ENCODE peak calls at places on chromosomes 4 and X, in eight cellular contexts. W is K562, H is IMR-90, R is A549, N is GM12878, L is H1, T is SK-N-SH, V is HepG2. M is an unnamed sample.

GRCh38 chr4:38442073-38442788 is 221.8 kb upstream of the KLF3 start:
- DNase-seq in W (no peak), H (no peak), R (no peak), N (no peak), L (no peak), T (no peak), V (no peak), M (no peak)

GRCh38 chr4:8393593-8394038 is 46.9 kb downstream of the ACOX3 start:
- DNase-seq in W (no peak), H (peak; percentile 97), R (peak; percentile 56), N (no peak), L (no peak), T (peak; percentile 89), V (no peak), M (no peak)

GRCh38 chr4:74654230-74654681 is 140.1 kb downstream of the BTC start:
- DNase-seq in W (no peak), H (peak; percentile 43), R (peak; percentile 99), N (peak; percentile 21), L (no peak), T (no peak), V (peak; percentile 97), M (peak; percentile 96)

GRCh38 chr4:109232666-109233065 is 69.8 kb downstream of the COL25A1 start:
- DNase-seq in W (no peak), H (no peak), R (no peak), N (no peak), L (no peak), T (no peak), V (no peak), M (no peak)

GRCh38 chr4:41363384-41363981 is 106.8 kb downstream of the UCHL1 start:
- DNase-seq in W (no peak), H (no peak), R (peak; percentile 39), N (no peak), L (no peak), T (no peak), V (no peak), M (no peak)

GRCh38 chrX:104988038-104988437 is 232.5 kb downstream of the TEX13A start:
- DNase-seq in W (no peak), H (no peak), R (no peak), N (no peak), L (no peak), T (no peak), V (no peak), M (no peak)

GRCh38 chr4:136121431-136121830 is 1410.9 kb downstream of the PCDH18 start:
- DNase-seq in W (no peak), H (no peak), R (peak; percentile 5), N (no peak), L (no peak), T (no peak), V (no peak), M (no peak)

GRCh38 chr4:185464887-185465286 is 6.6 kb downstream of the CCDC110 start:
- DNase-seq in W (no peak), H (peak; percentile 72), R (no peak), N (no peak), L (no peak), T (no peak), V (no peak), M (no peak)

GRCh38 chr4:55444822-55445221 is 49.1 kb downstream of the TMEM165 start:
- DNase-seq in W (peak; percentile 15), H (peak; percentile 51), R (peak; percentile 43), N (no peak), L (no peak), T (no peak), V (peak; percentile 7), M (peak; percentile 13)

GRCh38 chrX:151703487-151703886 is 8.2 kb downstream of the PRRG3 start:
- DNase-seq in W (no peak), H (no peak), R (no peak), N (no peak), L (no peak), T (no peak), V (no peak), M (no peak)

GRCh38 chr4:37244583-37245390 is at the start of gene NWD2:
- DNase-seq in W (no peak), H (no peak), R (no peak), N (no peak), L (no peak), T (peak; percentile 38), V (no peak), M (no peak)

GRCh38 chr4:153296424-153296823 is 48.1 kb upstream of the MND1 start:
- DNase-seq in W (no peak), H (peak; percentile 84), R (no peak), N (no peak), L (no peak), T (no peak), V (no peak), M (no peak)

GRCh38 chr4:185392156-185392555 is 3.6 kb downstream of the LRP2BP start:
- DNase-seq in W (no peak), H (no peak), R (no peak), N (no peak), L (no peak), T (no peak), V (no peak), M (no peak)

GRCh38 chr4:118869808-118870342 is 18.8 kb upstream of the SYNPO2 start:
- DNase-seq in W (no peak), H (peak; percentile 63), R (no peak), N (no peak), L (no peak), T (no peak), V (no peak), M (no peak)

GRCh38 chrX:110284159-110284558 is 33.7 kb downstream of the AMMECR1 start:
- DNase-seq in W (no peak), H (peak; percentile 88), R (peak; percentile 58), N (no peak), L (no peak), T (no peak), V (no peak), M (no peak)

DNA sequence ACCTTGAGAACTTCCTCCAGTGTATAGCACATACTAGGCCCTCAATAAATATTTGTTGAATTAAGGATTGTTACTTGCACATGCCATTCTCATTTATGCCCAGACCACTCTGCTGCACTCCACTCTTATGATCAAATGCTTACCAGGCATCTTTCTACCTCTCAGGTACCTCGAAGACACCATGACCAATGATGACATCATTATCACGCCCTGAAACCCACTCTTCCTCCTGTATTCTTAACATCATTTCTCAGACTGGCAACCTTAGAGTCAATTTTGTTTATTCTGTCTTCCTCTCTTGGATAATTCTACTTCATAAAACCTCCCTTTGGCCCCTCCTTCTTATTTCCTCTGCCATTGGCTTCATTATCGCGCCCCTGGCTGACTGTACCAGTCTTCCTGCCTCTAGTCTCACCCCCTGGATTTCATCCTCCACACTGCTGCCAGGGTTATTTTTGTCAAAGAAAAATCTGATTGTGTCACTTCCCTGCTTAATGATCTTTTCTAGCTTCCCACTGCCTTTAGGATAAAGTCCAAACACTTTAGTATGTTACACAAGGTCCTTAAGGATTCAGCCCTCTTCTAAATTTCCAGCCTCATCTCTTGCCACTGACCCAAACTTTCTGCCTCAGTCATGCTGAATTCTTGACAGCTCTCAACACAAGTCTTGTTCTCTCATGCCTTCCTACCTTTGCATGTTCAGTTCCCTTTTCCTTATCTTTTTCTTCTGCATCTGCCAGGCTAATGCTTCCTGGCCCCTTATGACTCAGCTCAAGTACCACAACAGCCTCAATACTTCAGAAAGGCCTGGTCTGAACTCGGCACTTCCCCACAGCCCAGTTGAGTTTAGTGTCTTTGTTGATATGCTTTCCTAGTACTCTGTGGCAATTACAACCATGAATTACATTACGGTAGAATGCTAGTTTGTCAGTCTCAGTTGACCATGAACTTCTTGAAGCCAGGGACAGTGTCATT is 45.8 kb downstream of the HDAC8 start:
- DNase-seq in W (peak; percentile 27), H (peak; percentile 21), R (no peak), N (no peak), L (no peak), T (no peak), V (no peak), M (no peak)
- TF ChIP-seq RAD21 in W (peak; percentile 9), H (no peak), R (no peak), N (no peak), L (no peak), T (no peak), V (no peak), M (no peak)

GRCh38 chrX:30065226-30065625 is 150.1 kb upstream of the MAGEB2 start:
- DNase-seq in W (no peak), H (peak; percentile 52), R (no peak), N (no peak), L (no peak), T (no peak), V (no peak), M (no peak)

GRCh38 chrX:30060718-30061117 is 154.6 kb upstream of the MAGEB2 start:
- DNase-seq in W (no peak), H (peak; percentile 21), R (peak; percentile 22), N (no peak), L (no peak), T (peak; percentile 3), V (no peak), M (peak; percentile 6)
- TF ChIP-seq RAD21 in W (no peak), H (peak; percentile 60), R (peak; percentile 48), N (peak; percentile 59), L (peak; percentile 75), T (peak; percentile 56), V (no peak), M (peak; percentile 62)

DNA sequence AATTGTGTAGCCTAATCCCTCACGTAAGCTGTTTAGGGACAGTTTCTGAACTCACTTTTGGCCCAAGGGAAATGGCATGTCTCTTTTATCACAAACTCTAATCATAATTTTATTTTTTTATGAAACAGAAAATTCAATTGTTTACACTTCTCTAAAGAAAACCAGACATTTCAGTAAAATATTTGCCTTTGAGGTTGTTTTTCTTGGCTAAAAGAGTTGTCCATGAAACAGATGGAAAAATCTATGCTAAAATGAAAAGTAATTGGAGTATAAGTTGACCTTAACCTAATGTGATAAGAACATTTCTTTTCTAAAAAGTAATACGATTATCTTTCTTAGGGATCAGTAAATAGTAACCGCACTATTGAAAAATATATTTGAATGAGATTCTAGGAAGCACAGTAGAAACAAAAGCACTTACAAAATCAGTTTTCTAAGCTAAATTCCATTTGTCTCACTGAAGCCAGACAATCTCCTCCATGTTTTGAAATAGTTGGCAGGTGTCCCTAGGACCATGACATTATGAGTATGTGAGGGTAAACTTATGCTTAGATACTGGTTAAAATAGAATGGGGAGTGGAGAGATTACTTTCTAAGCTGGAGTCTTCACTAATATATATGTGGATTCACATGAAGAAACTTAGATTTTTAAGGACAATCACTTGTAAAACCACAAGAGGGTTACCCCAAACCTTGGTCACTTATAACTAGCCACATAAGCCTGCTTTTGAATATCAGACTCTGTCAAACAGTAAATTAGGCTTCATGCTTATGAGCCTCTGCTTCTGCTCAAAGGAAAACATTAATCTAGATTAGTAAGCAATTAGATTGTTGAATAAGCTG is 20.1 kb upstream of the TET2 start:
- DNase-seq in W (no peak), H (peak; percentile 67), R (no peak), N (no peak), L (no peak), T (no peak), V (no peak), M (no peak)
- TF ChIP-seq RAD21 in W (no peak), H (no peak), R (no peak), N (no peak), L (no peak), T (no peak), V (no peak), M (no peak)

DNA sequence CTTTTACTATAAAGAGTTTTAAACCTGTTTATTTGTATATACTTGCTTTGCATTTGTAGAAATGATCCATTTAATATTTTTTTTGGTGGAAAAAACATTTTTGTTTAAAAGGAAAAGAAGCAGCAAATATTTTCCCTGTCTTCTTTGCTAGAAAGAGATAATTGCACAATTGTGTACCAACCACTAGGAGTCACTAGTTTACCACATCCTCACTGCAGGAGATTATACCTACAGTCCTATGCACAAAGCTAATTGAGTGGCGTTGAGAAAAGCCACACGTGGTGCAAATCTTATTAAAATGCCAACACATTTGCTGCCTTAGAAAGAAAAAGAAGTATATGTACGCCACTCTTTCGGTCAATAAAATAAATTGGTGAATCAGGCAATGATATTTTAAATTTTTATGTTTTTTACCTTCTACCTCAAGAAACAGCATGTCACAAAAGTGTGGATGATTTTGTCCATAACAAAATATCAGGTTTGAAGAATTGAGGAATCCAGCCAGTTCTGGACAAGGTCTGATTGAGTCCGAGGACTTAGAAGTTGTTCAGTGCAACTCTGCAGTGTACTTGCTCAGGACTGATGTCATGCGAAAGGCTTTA is 102.9 kb downstream of the GRXCR1 start:
- DNase-seq in W (peak; percentile 13), H (peak; percentile 22), R (peak; percentile 11), N (no peak), L (no peak), T (peak; percentile 57), V (peak; percentile 12), M (no peak)
- TF ChIP-seq RAD21 in W (peak; percentile 41), H (peak; percentile 78), R (no peak), N (peak; percentile 81), L (peak; percentile 90), T (peak; percentile 78), V (peak; percentile 50), M (peak; percentile 27)

M was measured in HCT116.